ENCODE peak calls at places on chromosomes 5 and 9, in four cellular contexts. One of them, this sample, is unnamed.

GRCh38 chr9:109194157-109194556 is 27.1 kb upstream of the FRRS1L start:
- DNase-seq in H1: no peak
- DNase-seq in H9: no peak
- DNase-seq in IMR-90: peak
- DNase-seq in this sample: no peak

GRCh38 chr9:15244001-15244441 is 63.0 kb downstream of the TTC39B start:
- DNase-seq in H9: no peak
- DNase-seq in H1: no peak
- DNase-seq in IMR-90: peak
- DNase-seq in this sample: no peak

GRCh38 chr9:14296462-14296861 is 17.5 kb downstream of the NFIB start:
- DNase-seq in H9: no peak
- DNase-seq in IMR-90: no peak
- DNase-seq in H1: no peak
- DNase-seq in this sample: no peak

GRCh38 chr5:179313849-179314521 is 31.3 kb downstream of the ADAMTS2 start:
- DNase-seq in H9: no peak
- DNase-seq in IMR-90: peak
- DNase-seq in H1: no peak
- DNase-seq in this sample: no peak

GRCh38 chr5:42597318-42597937 is 159.2 kb upstream of the CCDC152 start:
- DNase-seq in IMR-90: no peak
- DNase-seq in H9: no peak
- DNase-seq in H1: no peak
- DNase-seq in this sample: no peak

GRCh38 chr9:134617246-134617645 is 24.4 kb upstream of the COL5A1 start:
- DNase-seq in IMR-90: no peak
- DNase-seq in H9: peak
- DNase-seq in H1: no peak
- DNase-seq in this sample: no peak

GRCh38 chr5:141850183-141850768 is 27.9 kb downstream of the PCDH1 start:
- DNase-seq in H1: no peak
- DNase-seq in IMR-90: peak
- DNase-seq in H9: no peak
- DNase-seq in this sample: no peak

GRCh38 chr9:131627846-131628820 is 82.8 kb downstream of the PRRT1B start:
- DNase-seq in IMR-90: peak
- DNase-seq in H1: no peak
- DNase-seq in H9: no peak
- DNase-seq in this sample: peak

GRCh38 chr5:30098940-30099339 is 1094.5 kb upstream of the CDH6 start:
- DNase-seq in IMR-90: no peak
- DNase-seq in H9: no peak
- DNase-seq in H1: no peak
- DNase-seq in this sample: no peak

GRCh38 chr5:26791021-26791420 is 247.4 kb downstream of the CDH9 start:
- DNase-seq in H9: no peak
- DNase-seq in IMR-90: no peak
- DNase-seq in H1: no peak
- DNase-seq in this sample: peak

GRCh38 chr5:61620660-61621650 is 288.9 kb downstream of the ZSWIM6 start:
- DNase-seq in H1: no peak
- DNase-seq in IMR-90: no peak
- DNase-seq in H9: no peak
- DNase-seq in this sample: no peak

GRCh38 chr5:129593525-129593924 is 133.4 kb downstream of the ADAMTS19 start:
- DNase-seq in H1: no peak
- DNase-seq in H9: no peak
- DNase-seq in IMR-90: no peak
- DNase-seq in this sample: peak

GRCh38 chr5:1322955-1323802 is 21.7 kb downstream of the CLPTM1L start:
- DNase-seq in H9: peak
- DNase-seq in H1: no peak
- DNase-seq in IMR-90: no peak
- DNase-seq in this sample: no peak

GRCh38 chr9:124593080-124594058 is 86.2 kb upstream of the NR5A1 start:
- DNase-seq in H9: peak
- DNase-seq in H1: peak
- DNase-seq in IMR-90: peak
- DNase-seq in this sample: peak

GRCh38 chr5:177432143-177432904 is 5.8 kb downstream of the GRK6 start:
- DNase-seq in IMR-90: no peak
- DNase-seq in H1: no peak
- DNase-seq in H9: no peak
- DNase-seq in this sample: no peak

GRCh38 chr5:9020996-9021395 is 524.9 kb downstream of the SEMA5A start:
- DNase-seq in H9: no peak
- DNase-seq in H1: no peak
- DNase-seq in IMR-90: no peak
- DNase-seq in this sample: no peak

GRCh38 chr5:148221510-148221909 is 16.8 kb upstream of the MARCOL start:
- DNase-seq in H1: no peak
- DNase-seq in H9: no peak
- DNase-seq in IMR-90: no peak
- DNase-seq in this sample: no peak

GRCh38 chr5:43042176-43042625 is 2.1 kb upstream of the ANXA2R start:
- DNase-seq in IMR-90: peak
- DNase-seq in H1: peak
- DNase-seq in H9: peak
- DNase-seq in this sample: peak

GRCh38 chr5:107670028-107670926 is 460 bp downstream of the EFNA5 start:
- DNase-seq in H9: peak
- DNase-seq in H1: peak
- DNase-seq in IMR-90: peak
- DNase-seq in this sample: peak

GRCh38 chr5:5183192-5183699 is 43.1 kb downstream of the ADAMTS16 start:
- DNase-seq in H1: peak
- DNase-seq in H9: peak
- DNase-seq in IMR-90: no peak
- DNase-seq in this sample: no peak

GRCh38 chr9:137365056-137365455 is 57.9 kb downstream of the EXD3 start:
- DNase-seq in H9: no peak
- DNase-seq in H1: no peak
- DNase-seq in IMR-90: no peak
- DNase-seq in this sample: no peak

GRCh38 chr9:22005700-22006605 is 3.2 kb downstream of the CDKN2B start:
- DNase-seq in IMR-90: peak
- DNase-seq in H1: peak
- DNase-seq in H9: peak
- DNase-seq in this sample: peak

GRCh38 chr9:91991621-91992435 is 41.8 kb upstream of the ROR2 start:
- DNase-seq in H9: no peak
- DNase-seq in H1: peak
- DNase-seq in IMR-90: no peak
- DNase-seq in this sample: no peak

GRCh38 chr5:56279291-56279690 is 46.2 kb upstream of the ANKRD55 start:
- DNase-seq in H1: no peak
- DNase-seq in H9: no peak
- DNase-seq in IMR-90: no peak
- DNase-seq in this sample: peak

GRCh38 chr9:88922091-88922490 is 69.2 kb upstream of the S1PR3 start:
- DNase-seq in H1: no peak
- DNase-seq in H9: no peak
- DNase-seq in IMR-90: no peak
- DNase-seq in this sample: no peak

GRCh38 chr9:86521322-86521721 is 167.1 kb upstream of the TUT7 start:
- DNase-seq in H1: no peak
- DNase-seq in IMR-90: no peak
- DNase-seq in H9: no peak
- DNase-seq in this sample: no peak

GRCh38 chr5:179373961-179374505 is 28.8 kb upstream of the ADAMTS2 start:
- DNase-seq in H9: peak
- DNase-seq in IMR-90: no peak
- DNase-seq in H1: no peak
- DNase-seq in this sample: no peak

GRCh38 chr5:142819816-142820215 is 49.6 kb downstream of the ARHGAP26 start:
- DNase-seq in IMR-90: peak
- DNase-seq in H9: no peak
- DNase-seq in H1: no peak
- DNase-seq in this sample: no peak

GRCh38 chr5:158699336-158699735 is 400.4 kb downstream of the EBF1 start:
- DNase-seq in H9: no peak
- DNase-seq in H1: no peak
- DNase-seq in IMR-90: no peak
- DNase-seq in this sample: no peak

GRCh38 chr9:88498880-88499279 is 36.1 kb upstream of the NXNL2 start:
- DNase-seq in H9: no peak
- DNase-seq in H1: no peak
- DNase-seq in IMR-90: no peak
- DNase-seq in this sample: no peak

GRCh38 chr9:129143031-129143441 is 31.8 kb downstream of the PTPA start:
- DNase-seq in H1: peak
- DNase-seq in H9: peak
- DNase-seq in IMR-90: peak
- DNase-seq in this sample: peak
- H3K4ac ChIP-seq in H1: no peak
- H3K4ac ChIP-seq in H9: no peak
- H3K4ac ChIP-seq in IMR-90: peak
- H3K4ac ChIP-seq in this sample: peak

DNA sequence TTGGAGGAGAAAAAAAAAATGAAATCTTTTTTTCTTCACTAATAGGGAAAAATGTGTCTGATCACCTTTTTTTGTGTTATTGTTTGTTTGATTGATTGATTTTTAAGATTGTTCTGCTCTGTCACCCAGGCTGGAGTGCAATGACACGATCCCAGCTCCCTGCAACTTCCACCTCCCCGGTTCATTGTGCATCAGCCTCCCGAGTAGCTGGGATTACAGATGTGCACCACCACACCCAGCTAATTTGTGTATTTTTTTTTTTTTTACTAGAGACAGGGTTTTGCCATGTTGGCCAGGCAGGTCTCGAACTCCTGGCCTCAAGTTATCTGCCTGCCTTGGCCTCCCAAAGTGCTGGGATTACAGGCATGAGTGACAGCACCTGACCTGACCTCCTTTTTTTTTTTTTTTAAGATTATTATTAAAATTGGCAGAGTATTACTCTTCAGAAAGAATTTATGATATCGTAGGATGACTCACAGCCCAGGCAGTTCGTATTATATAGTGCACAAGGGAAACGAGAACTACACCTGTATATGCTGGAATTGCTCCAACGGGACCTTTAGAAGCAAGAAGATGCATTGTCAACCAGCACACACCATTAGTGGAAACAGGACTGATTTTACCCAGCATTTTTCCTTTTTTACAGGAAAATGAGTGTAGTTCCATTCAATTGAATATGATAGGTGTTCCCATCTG is 27.7 kb downstream of the FUBP3 start:
- DNase-seq in H1: no peak
- DNase-seq in IMR-90: peak
- DNase-seq in H9: no peak
- DNase-seq in this sample: no peak
- H3K4me2 ChIP-seq in H1: no peak
- H3K4me2 ChIP-seq in IMR-90: no peak
- H3K4me2 ChIP-seq in H9: no peak
- H3K4me2 ChIP-seq in this sample: no peak

DNA sequence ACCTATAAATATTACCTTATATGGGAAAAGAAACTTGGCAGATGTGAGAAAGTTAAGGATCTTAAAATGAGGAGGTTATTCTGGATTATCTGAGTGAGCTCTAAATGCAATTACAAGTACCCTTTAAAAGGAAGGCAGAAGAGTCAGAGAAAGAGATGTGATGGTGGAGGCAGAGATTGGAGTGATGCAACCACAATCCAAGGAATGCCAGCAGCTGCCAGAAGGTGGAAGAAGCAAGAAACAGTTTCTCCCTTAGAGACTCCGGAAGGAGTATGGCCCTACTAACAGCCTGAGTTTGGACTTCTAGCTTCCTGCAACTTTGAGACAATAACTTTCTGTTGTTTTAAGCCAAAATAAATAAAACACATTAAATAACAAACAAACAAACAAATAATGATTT is 108.7 kb upstream of the PRLR start:
- DNase-seq in IMR-90: no peak
- DNase-seq in H9: no peak
- DNase-seq in H1: no peak
- DNase-seq in this sample: no peak
- H4K8ac ChIP-seq in IMR-90: no peak
- H4K8ac ChIP-seq in H9: no peak
- H4K8ac ChIP-seq in H1: no peak
- H4K8ac ChIP-seq in this sample: no peak

GRCh38 chr5:172443441-172444109 is 10.8 kb downstream of the SH3PXD2B start:
- DNase-seq in H1: no peak
- DNase-seq in IMR-90: peak
- DNase-seq in H9: no peak
- DNase-seq in this sample: peak

GRCh38 chr5:172439785-172440480 is 14.4 kb downstream of the SH3PXD2B start:
- DNase-seq in H9: no peak
- DNase-seq in IMR-90: no peak
- DNase-seq in H1: no peak
- DNase-seq in this sample: no peak

GRCh38 chr5:172442592-172442991 is 11.7 kb downstream of the SH3PXD2B start:
- DNase-seq in IMR-90: peak
- DNase-seq in H9: no peak
- DNase-seq in H1: no peak
- DNase-seq in this sample: no peak

GRCh38 chr5:172440486-172440885 is 13.8 kb downstream of the SH3PXD2B start:
- DNase-seq in IMR-90: no peak
- DNase-seq in H9: no peak
- DNase-seq in H1: no peak
- DNase-seq in this sample: no peak

GRCh38 chr5:172441262-172441751 is 13.0 kb downstream of the SH3PXD2B start:
- DNase-seq in H1: no peak
- DNase-seq in IMR-90: no peak
- DNase-seq in H9: no peak
- DNase-seq in this sample: no peak
- H3K4ac ChIP-seq in H1: no peak
- H3K4ac ChIP-seq in IMR-90: no peak
- H3K4ac ChIP-seq in H9: no peak
- H3K4ac ChIP-seq in this sample: no peak

GRCh38 chr9:35611230-35611797 is 6.3 kb downstream of the TESK1 start:
- DNase-seq in H9: peak
- DNase-seq in H1: peak
- DNase-seq in IMR-90: peak
- DNase-seq in this sample: peak

GRCh38 chr9:35608221-35608620 is 3.2 kb downstream of the TESK1 start:
- DNase-seq in H1: no peak
- DNase-seq in IMR-90: no peak
- DNase-seq in H9: no peak
- DNase-seq in this sample: no peak

GRCh38 chr9:35609820-35610163 is 4.7 kb downstream of the TESK1 start:
- DNase-seq in H1: no peak
- DNase-seq in H9: no peak
- DNase-seq in IMR-90: no peak
- DNase-seq in this sample: no peak

GRCh38 chr9:35606726-35607125 is 1.7 kb downstream of the TESK1 start:
- DNase-seq in H9: no peak
- DNase-seq in H1: no peak
- DNase-seq in IMR-90: no peak
- DNase-seq in this sample: no peak

GRCh38 chr9:35609001-35609819 is 4.1 kb downstream of the TESK1 start:
- DNase-seq in H1: no peak
- DNase-seq in IMR-90: no peak
- DNase-seq in H9: no peak
- DNase-seq in this sample: no peak
- H3K4me2 ChIP-seq in H1: no peak
- H3K4me2 ChIP-seq in IMR-90: no peak
- H3K4me2 ChIP-seq in H9: no peak
- H3K4me2 ChIP-seq in this sample: no peak

GRCh38 chr5:22079002-22079401 is 774.1 kb downstream of the CDH12 start:
- DNase-seq in IMR-90: no peak
- DNase-seq in H1: no peak
- DNase-seq in H9: no peak
- DNase-seq in this sample: no peak
- H4K8ac ChIP-seq in IMR-90: no peak
- H4K8ac ChIP-seq in H1: no peak
- H4K8ac ChIP-seq in H9: no peak
- H4K8ac ChIP-seq in this sample: no peak

This sample was measured in mesenchymal stem cell.